ENCODE peak calls at places on chromosomes 7 and 10, in six cellular contexts. One of them, this sample, is unnamed.

GRCh38 chr7:1843271-1843861 is 173.3 kb downstream of the ELFN1 start:
- DNase-seq in CD8-positive, alpha-beta T cell: no peak
- DNase-seq in iPS DF 6.9: no peak
- DNase-seq in cardiac muscle cell: peak
- DNase-seq in neural progenitor cell: no peak
- DNase-seq in HepG2: no peak
- DNase-seq in this sample: no peak

GRCh38 chr10:61475449-61475873 is 22.3 kb upstream of the TMEM26 start:
- DNase-seq in CD8-positive, alpha-beta T cell: no peak
- DNase-seq in iPS DF 6.9: no peak
- DNase-seq in cardiac muscle cell: no peak
- DNase-seq in neural progenitor cell: no peak
- DNase-seq in HepG2: no peak
- DNase-seq in this sample: no peak

GRCh38 chr7:136259074-136259473 is 281.9 kb upstream of the MTPN start:
- DNase-seq in CD8-positive, alpha-beta T cell: no peak
- DNase-seq in iPS DF 6.9: no peak
- DNase-seq in cardiac muscle cell: no peak
- DNase-seq in neural progenitor cell: no peak
- DNase-seq in HepG2: no peak
- DNase-seq in this sample: no peak

GRCh38 chr7:121313793-121314676 is 14.8 kb upstream of the WNT16 start:
- DNase-seq in CD8-positive, alpha-beta T cell: no peak
- DNase-seq in iPS DF 6.9: no peak
- DNase-seq in cardiac muscle cell: no peak
- DNase-seq in neural progenitor cell: no peak
- DNase-seq in HepG2: no peak
- DNase-seq in this sample: no peak

GRCh38 chr10:31912289-31912688 is 16.3 kb downstream of the ARHGAP12 start:
- DNase-seq in CD8-positive, alpha-beta T cell: no peak
- DNase-seq in iPS DF 6.9: no peak
- DNase-seq in cardiac muscle cell: no peak
- DNase-seq in neural progenitor cell: no peak
- DNase-seq in HepG2: no peak
- DNase-seq in this sample: no peak

GRCh38 chr7:56003749-56004148 is 39.4 kb downstream of the NIPSNAP2 start:
- DNase-seq in CD8-positive, alpha-beta T cell: no peak
- DNase-seq in iPS DF 6.9: no peak
- DNase-seq in cardiac muscle cell: no peak
- DNase-seq in neural progenitor cell: no peak
- DNase-seq in HepG2: no peak
- DNase-seq in this sample: no peak

GRCh38 chr10:47165711-47166404 is 134.1 kb upstream of the GDF10 start:
- DNase-seq in CD8-positive, alpha-beta T cell: peak
- DNase-seq in iPS DF 6.9: no peak
- DNase-seq in cardiac muscle cell: no peak
- DNase-seq in neural progenitor cell: no peak
- DNase-seq in HepG2: no peak
- DNase-seq in this sample: peak

GRCh38 chr10:29960261-29960660 is 99.1 kb downstream of the JCAD start:
- DNase-seq in CD8-positive, alpha-beta T cell: no peak
- DNase-seq in iPS DF 6.9: no peak
- DNase-seq in cardiac muscle cell: no peak
- DNase-seq in neural progenitor cell: no peak
- DNase-seq in HepG2: no peak
- DNase-seq in this sample: no peak

GRCh38 chr10:122007415-122007814 is 18.5 kb downstream of the TACC2 start:
- DNase-seq in CD8-positive, alpha-beta T cell: no peak
- DNase-seq in iPS DF 6.9: no peak
- DNase-seq in cardiac muscle cell: no peak
- DNase-seq in neural progenitor cell: no peak
- DNase-seq in HepG2: no peak
- DNase-seq in this sample: no peak

GRCh38 chr7:70693300-70693689 is 438.6 kb upstream of the GALNT17 start:
- DNase-seq in CD8-positive, alpha-beta T cell: no peak
- DNase-seq in iPS DF 6.9: no peak
- DNase-seq in cardiac muscle cell: no peak
- DNase-seq in neural progenitor cell: no peak
- DNase-seq in HepG2: no peak
- DNase-seq in this sample: no peak

GRCh38 chr10:92590623-92591549 is 2.0 kb upstream of the KIF11 start:
- DNase-seq in CD8-positive, alpha-beta T cell: peak
- DNase-seq in iPS DF 6.9: no peak
- DNase-seq in cardiac muscle cell: peak
- DNase-seq in neural progenitor cell: peak
- DNase-seq in HepG2: peak
- DNase-seq in this sample: no peak

GRCh38 chr10:74249865-74250264 is 98.8 kb downstream of the ADK start:
- DNase-seq in CD8-positive, alpha-beta T cell: no peak
- DNase-seq in iPS DF 6.9: no peak
- DNase-seq in cardiac muscle cell: no peak
- DNase-seq in neural progenitor cell: no peak
- DNase-seq in HepG2: no peak
- DNase-seq in this sample: no peak

GRCh38 chr7:22109761-22110160 is 164.1 kb upstream of the CDCA7L start:
- DNase-seq in CD8-positive, alpha-beta T cell: no peak
- DNase-seq in iPS DF 6.9: peak
- DNase-seq in cardiac muscle cell: peak
- DNase-seq in neural progenitor cell: peak
- DNase-seq in HepG2: peak
- DNase-seq in this sample: no peak

GRCh38 chr7:110531186-110531585 is 559.7 kb upstream of the LRRN3 start:
- DNase-seq in CD8-positive, alpha-beta T cell: no peak
- DNase-seq in iPS DF 6.9: no peak
- DNase-seq in cardiac muscle cell: no peak
- DNase-seq in neural progenitor cell: no peak
- DNase-seq in HepG2: no peak
- DNase-seq in this sample: no peak

GRCh38 chr7:140596751-140597424 is 43.7 kb downstream of the DENND2A start:
- DNase-seq in CD8-positive, alpha-beta T cell: no peak
- DNase-seq in iPS DF 6.9: no peak
- DNase-seq in cardiac muscle cell: no peak
- DNase-seq in neural progenitor cell: no peak
- DNase-seq in HepG2: no peak
- DNase-seq in this sample: no peak

GRCh38 chr10:74150151-74151056 is at the start of gene AP3M1:
- DNase-seq in CD8-positive, alpha-beta T cell: peak
- DNase-seq in iPS DF 6.9: peak
- DNase-seq in cardiac muscle cell: peak
- DNase-seq in neural progenitor cell: peak
- DNase-seq in HepG2: no peak
- DNase-seq in this sample: peak

GRCh38 chr7:34162676-34163075 is 257.3 kb downstream of the BMPER start:
- DNase-seq in CD8-positive, alpha-beta T cell: no peak
- DNase-seq in iPS DF 6.9: no peak
- DNase-seq in cardiac muscle cell: no peak
- DNase-seq in neural progenitor cell: no peak
- DNase-seq in HepG2: no peak
- DNase-seq in this sample: no peak

GRCh38 chr10:49164587-49165188 is 23.5 kb downstream of the TMEM273 start:
- DNase-seq in CD8-positive, alpha-beta T cell: no peak
- DNase-seq in iPS DF 6.9: peak
- DNase-seq in cardiac muscle cell: peak
- DNase-seq in neural progenitor cell: peak
- DNase-seq in HepG2: peak
- DNase-seq in this sample: no peak

GRCh38 chr7:131011437-131011752 is 277.4 kb upstream of the KLF14 start:
- DNase-seq in CD8-positive, alpha-beta T cell: no peak
- DNase-seq in iPS DF 6.9: no peak
- DNase-seq in cardiac muscle cell: no peak
- DNase-seq in neural progenitor cell: no peak
- DNase-seq in HepG2: no peak
- DNase-seq in this sample: no peak

GRCh38 chr7:24325708-24326107 is 41.7 kb downstream of the NPY start:
- DNase-seq in CD8-positive, alpha-beta T cell: no peak
- DNase-seq in iPS DF 6.9: no peak
- DNase-seq in cardiac muscle cell: no peak
- DNase-seq in neural progenitor cell: no peak
- DNase-seq in HepG2: no peak
- DNase-seq in this sample: no peak

GRCh38 chr10:61836888-61837747 is 64.4 kb upstream of the ARID5B start:
- DNase-seq in CD8-positive, alpha-beta T cell: no peak
- DNase-seq in iPS DF 6.9: no peak
- DNase-seq in cardiac muscle cell: no peak
- DNase-seq in neural progenitor cell: no peak
- DNase-seq in HepG2: peak
- DNase-seq in this sample: no peak

GRCh38 chr7:17646181-17646956 is 293.9 kb downstream of the SNX13 start:
- DNase-seq in CD8-positive, alpha-beta T cell: no peak
- DNase-seq in iPS DF 6.9: no peak
- DNase-seq in cardiac muscle cell: no peak
- DNase-seq in neural progenitor cell: no peak
- DNase-seq in HepG2: no peak
- DNase-seq in this sample: no peak

GRCh38 chr7:131637846-131638245 is 81.4 kb upstream of the PODXL start:
- DNase-seq in CD8-positive, alpha-beta T cell: no peak
- DNase-seq in iPS DF 6.9: no peak
- DNase-seq in cardiac muscle cell: no peak
- DNase-seq in neural progenitor cell: no peak
- DNase-seq in HepG2: no peak
- DNase-seq in this sample: no peak

GRCh38 chr7:7109934-7110333 is 72.4 kb upstream of the C1GALT1 start:
- DNase-seq in CD8-positive, alpha-beta T cell: no peak
- DNase-seq in iPS DF 6.9: no peak
- DNase-seq in cardiac muscle cell: no peak
- DNase-seq in neural progenitor cell: no peak
- DNase-seq in HepG2: no peak
- DNase-seq in this sample: no peak

GRCh38 chr10:99358101-99358500 is 28.9 kb downstream of the CNNM1 start:
- DNase-seq in CD8-positive, alpha-beta T cell: no peak
- DNase-seq in iPS DF 6.9: peak
- DNase-seq in cardiac muscle cell: no peak
- DNase-seq in neural progenitor cell: peak
- DNase-seq in HepG2: peak
- DNase-seq in this sample: no peak

GRCh38 chr10:44995914-44996633 is 4.6 kb upstream of the ZNF22 start:
- DNase-seq in CD8-positive, alpha-beta T cell: no peak
- DNase-seq in iPS DF 6.9: no peak
- DNase-seq in cardiac muscle cell: peak
- DNase-seq in neural progenitor cell: no peak
- DNase-seq in HepG2: peak
- DNase-seq in this sample: peak

GRCh38 chr10:119539359-119539651 is 3.2 kb downstream of the RGS10 start:
- DNase-seq in CD8-positive, alpha-beta T cell: no peak
- DNase-seq in iPS DF 6.9: no peak
- DNase-seq in cardiac muscle cell: no peak
- DNase-seq in neural progenitor cell: no peak
- DNase-seq in HepG2: no peak
- DNase-seq in this sample: no peak
- H3K27ac ChIP-seq in CD8-positive, alpha-beta T cell: peak
- H3K27ac ChIP-seq in iPS DF 6.9: no peak
- H3K27ac ChIP-seq in cardiac muscle cell: no peak
- H3K27ac ChIP-seq in neural progenitor cell: no peak
- H3K27ac ChIP-seq in HepG2: no peak
- H3K27ac ChIP-seq in this sample: peak

DNA sequence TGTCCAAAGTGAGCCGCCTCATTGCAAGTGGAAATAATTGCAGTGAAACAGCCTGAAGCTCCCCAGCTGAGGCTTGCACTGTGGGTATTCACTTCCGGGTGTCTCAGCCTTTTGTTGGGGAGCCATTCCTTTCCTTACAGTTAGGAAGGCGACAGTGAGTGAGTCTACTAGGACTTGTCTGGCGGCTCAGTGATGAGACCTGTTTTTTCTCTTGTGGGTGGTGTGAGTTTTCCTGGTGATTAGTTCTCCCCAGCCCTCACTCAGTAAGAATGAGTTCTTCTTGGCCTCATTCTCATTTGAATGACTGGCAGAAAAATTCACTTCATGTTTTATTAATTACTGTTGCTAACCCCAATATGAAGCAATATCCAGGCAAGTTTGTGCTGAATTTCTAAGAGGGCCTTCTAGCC is 2.6 kb downstream of the PGAM1 start:
- DNase-seq in CD8-positive, alpha-beta T cell: no peak
- DNase-seq in iPS DF 6.9: no peak
- DNase-seq in cardiac muscle cell: no peak
- DNase-seq in neural progenitor cell: peak
- DNase-seq in HepG2: no peak
- DNase-seq in this sample: no peak
- H3K4me3 ChIP-seq in CD8-positive, alpha-beta T cell: peak
- H3K4me3 ChIP-seq in iPS DF 6.9: no peak
- H3K4me3 ChIP-seq in cardiac muscle cell: peak
- H3K4me3 ChIP-seq in neural progenitor cell: peak
- H3K4me3 ChIP-seq in HepG2: peak
- H3K4me3 ChIP-seq in this sample: no peak

GRCh38 chr10:24874133-24874532 is 78.3 kb downstream of the PRTFDC1 start:
- DNase-seq in CD8-positive, alpha-beta T cell: no peak
- DNase-seq in iPS DF 6.9: no peak
- DNase-seq in cardiac muscle cell: no peak
- DNase-seq in neural progenitor cell: no peak
- DNase-seq in HepG2: no peak
- DNase-seq in this sample: no peak

GRCh38 chr10:24872049-24872789 is 80.2 kb downstream of the PRTFDC1 start:
- DNase-seq in CD8-positive, alpha-beta T cell: no peak
- DNase-seq in iPS DF 6.9: no peak
- DNase-seq in cardiac muscle cell: peak
- DNase-seq in neural progenitor cell: peak
- DNase-seq in HepG2: no peak
- DNase-seq in this sample: no peak

GRCh38 chr10:24871501-24871900 is 80.9 kb downstream of the PRTFDC1 start:
- DNase-seq in CD8-positive, alpha-beta T cell: no peak
- DNase-seq in iPS DF 6.9: no peak
- DNase-seq in cardiac muscle cell: no peak
- DNase-seq in neural progenitor cell: no peak
- DNase-seq in HepG2: no peak
- DNase-seq in this sample: no peak

GRCh38 chr10:24873281-24873683 is 79.1 kb downstream of the PRTFDC1 start:
- DNase-seq in CD8-positive, alpha-beta T cell: no peak
- DNase-seq in iPS DF 6.9: no peak
- DNase-seq in cardiac muscle cell: no peak
- DNase-seq in neural progenitor cell: no peak
- DNase-seq in HepG2: peak
- DNase-seq in this sample: no peak

GRCh38 chr10:24872790-24873182 is 79.6 kb downstream of the PRTFDC1 start:
- DNase-seq in CD8-positive, alpha-beta T cell: no peak
- DNase-seq in iPS DF 6.9: no peak
- DNase-seq in cardiac muscle cell: no peak
- DNase-seq in neural progenitor cell: no peak
- DNase-seq in HepG2: no peak
- DNase-seq in this sample: no peak
- H3K27ac ChIP-seq in CD8-positive, alpha-beta T cell: no peak
- H3K27ac ChIP-seq in iPS DF 6.9: no peak
- H3K27ac ChIP-seq in cardiac muscle cell: peak
- H3K27ac ChIP-seq in neural progenitor cell: no peak
- H3K27ac ChIP-seq in HepG2: no peak
- H3K27ac ChIP-seq in this sample: no peak

GRCh38 chr7:81690688-81691087 is 79.2 kb downstream of the HGF start:
- DNase-seq in CD8-positive, alpha-beta T cell: no peak
- DNase-seq in iPS DF 6.9: no peak
- DNase-seq in cardiac muscle cell: no peak
- DNase-seq in neural progenitor cell: no peak
- DNase-seq in HepG2: no peak
- DNase-seq in this sample: no peak
- H3K4me3 ChIP-seq in CD8-positive, alpha-beta T cell: no peak
- H3K4me3 ChIP-seq in iPS DF 6.9: no peak
- H3K4me3 ChIP-seq in cardiac muscle cell: no peak
- H3K4me3 ChIP-seq in neural progenitor cell: no peak
- H3K4me3 ChIP-seq in HepG2: no peak
- H3K4me3 ChIP-seq in this sample: no peak

This sample was measured in esophagus muscularis mucosa.